ENCODE peak calls at places on chromosomes 6 and 20, in four cellular contexts. Q is body of pancreas, W is thyroid gland, X is GM13977. J is an unnamed sample.

GRCh38 chr6:152206072-152206818 is 398.8 kb downstream of the ESR1 start:
- DNase-seq in Q (peak; percentile 68), W (no peak), X (no peak), J (peak; percentile 9)

GRCh38 chr6:68575765-68576439 is 59.2 kb upstream of the ADGRB3 start:
- DNase-seq in Q (peak; percentile 62), W (peak; percentile 70), X (no peak), J (no peak)

GRCh38 chr20:17667445-17667844 is 14.6 kb downstream of the RRBP1 start:
- DNase-seq in Q (no peak), W (no peak), X (no peak), J (no peak)

GRCh38 chr20:34713194-34713943 is 9.2 kb downstream of the TP53INP2 start:
- DNase-seq in Q (no peak), W (no peak), X (no peak), J (peak; percentile 93)

GRCh38 chr6:52416629-52417151 is 3.5 kb upstream of the EFHC1 start:
- DNase-seq in Q (peak; percentile 21), W (peak; percentile 35), X (peak; percentile 61), J (peak; percentile 80)

GRCh38 chr6:43764767-43765166 is 5.2 kb upstream of the VEGFA start:
- DNase-seq in Q (no peak), W (no peak), X (no peak), J (no peak)

GRCh38 chr6:136783495-136784270 is 8.6 kb downstream of the MAP3K5 start:
- DNase-seq in Q (peak; percentile 27), W (no peak), X (no peak), J (no peak)

GRCh38 chr6:158131926-158132325 is 36.1 kb downstream of the SERAC1 start:
- DNase-seq in Q (no peak), W (no peak), X (peak; percentile 38), J (no peak)

GRCh38 chr20:45909336-45909808 is 2.6 kb downstream of the PLTP start:
- DNase-seq in Q (no peak), W (no peak), X (no peak), J (no peak)

GRCh38 chr20:25077610-25078169 is 4.3 kb downstream of the VSX1 start:
- DNase-seq in Q (no peak), W (no peak), X (peak; percentile 53), J (peak; percentile 33)

GRCh38 chr20:33673115-33673410 is 1.2 kb downstream of the NECAB3 start:
- DNase-seq in Q (no peak), W (no peak), X (no peak), J (no peak)

GRCh38 chr20:35111141-35111888 is 18.7 kb upstream of the TRPC4AP start:
- DNase-seq in Q (no peak), W (no peak), X (no peak), J (peak; percentile 80)

GRCh38 chr20:7505835-7506221 is 434.4 kb downstream of the HAO1 start:
- DNase-seq in Q (no peak), W (no peak), X (no peak), J (no peak)

GRCh38 chr6:52304917-52305316 is 20.4 kb upstream of the MCM3 start:
- DNase-seq in Q (no peak), W (no peak), X (peak; percentile 67), J (peak; percentile 60)

GRCh38 chr6:11275598-11275997 is 43.1 kb upstream of the NEDD9 start:
- DNase-seq in Q (peak; percentile 33), W (no peak), X (peak; percentile 65), J (no peak)

GRCh38 chr6:108598316-108598863 is 37.7 kb downstream of the FOXO3 start:
- DNase-seq in Q (no peak), W (no peak), X (peak; percentile 43), J (peak; percentile 88)

GRCh38 chr20:41304002-41304401 is 13.5 kb downstream of the ZHX3 start:
- DNase-seq in Q (no peak), W (no peak), X (no peak), J (no peak)

GRCh38 chr6:11039040-11039439 is 5.1 kb downstream of the ELOVL2 start:
- DNase-seq in Q (no peak), W (no peak), X (no peak), J (no peak)

GRCh38 chr6:66897576-66897975 is 1190.5 kb upstream of the EYS start:
- DNase-seq in Q (no peak), W (no peak), X (no peak), J (peak; percentile 38)

GRCh38 chr20:11403711-11404110 is 514.0 kb upstream of the BTBD3 start:
- DNase-seq in Q (no peak), W (no peak), X (no peak), J (peak; percentile 28)

GRCh38 chr6:93592417-93592816 is 173.1 kb upstream of the EPHA7 start:
- DNase-seq in Q (no peak), W (no peak), X (no peak), J (no peak)

GRCh38 chr6:157428418-157429202 is 47.6 kb downstream of the ZDHHC14 start:
- DNase-seq in Q (no peak), W (no peak), X (no peak), J (no peak)

GRCh38 chr20:50371878-50372769 is 138.1 kb upstream of the PTPN1 start:
- DNase-seq in Q (no peak), W (no peak), X (no peak), J (no peak)

GRCh38 chr20:50321797-50322480 is 131.3 kb downstream of the CEBPB start:
- DNase-seq in Q (no peak), W (peak; percentile 94), X (no peak), J (peak; percentile 39)

GRCh38 chr20:51195419-51195901 is 172.6 kb upstream of the KCNG1 start:
- DNase-seq in Q (no peak), W (no peak), X (no peak), J (peak; percentile 17)

GRCh38 chr20:24027229-24027628 is 38.6 kb upstream of the GGTLC1 start:
- DNase-seq in Q (peak; percentile 22), W (peak; percentile 31), X (no peak), J (peak; percentile 4)

GRCh38 chr20:63061701-63062100 is 54.9 kb upstream of the BHLHE23 start:
- DNase-seq in Q (no peak), W (no peak), X (no peak), J (no peak)

GRCh38 chr20:51354191-51354768 is 188.2 kb downstream of the NFATC2 start:
- DNase-seq in Q (no peak), W (no peak), X (no peak), J (no peak)

GRCh38 chr20:44083220-44083933 is 103.6 kb downstream of the JPH2 start:
- DNase-seq in Q (no peak), W (no peak), X (no peak), J (peak; percentile 43)

GRCh38 chr6:1477432-1478090 is 88.2 kb downstream of the FOXF2 start:
- DNase-seq in Q (no peak), W (no peak), X (no peak), J (peak; percentile 56)

GRCh38 chr6:11974089-11974488 is 38.0 kb upstream of the HIVEP1 start:
- DNase-seq in Q (no peak), W (no peak), X (no peak), J (peak; percentile 52)

GRCh38 chr6:145490068-145490467 is 245.3 kb downstream of the EPM2A start:
- DNase-seq in Q (no peak), W (no peak), X (no peak), J (no peak)

GRCh38 chr6:45072673-45073072 is 255.5 kb upstream of the RUNX2 start:
- DNase-seq in Q (no peak), W (no peak), X (no peak), J (no peak)

GRCh38 chr6:45069091-45069490 is 259.0 kb upstream of the RUNX2 start:
- DNase-seq in Q (no peak), W (no peak), X (no peak), J (no peak)

GRCh38 chr6:45074423-45074822 is 253.7 kb upstream of the RUNX2 start:
- DNase-seq in Q (no peak), W (no peak), X (no peak), J (peak; percentile 8)

GRCh38 chr6:45073771-45074170 is 254.4 kb upstream of the RUNX2 start:
- DNase-seq in Q (no peak), W (no peak), X (no peak), J (peak; percentile 13)

GRCh38 chr6:45072014-45072413 is 256.1 kb upstream of the RUNX2 start:
- DNase-seq in Q (no peak), W (no peak), X (no peak), J (peak; percentile 45)
- TF ChIP-seq CTCF in Q (no peak), W (no peak), X (no peak), J (no peak)

DNA sequence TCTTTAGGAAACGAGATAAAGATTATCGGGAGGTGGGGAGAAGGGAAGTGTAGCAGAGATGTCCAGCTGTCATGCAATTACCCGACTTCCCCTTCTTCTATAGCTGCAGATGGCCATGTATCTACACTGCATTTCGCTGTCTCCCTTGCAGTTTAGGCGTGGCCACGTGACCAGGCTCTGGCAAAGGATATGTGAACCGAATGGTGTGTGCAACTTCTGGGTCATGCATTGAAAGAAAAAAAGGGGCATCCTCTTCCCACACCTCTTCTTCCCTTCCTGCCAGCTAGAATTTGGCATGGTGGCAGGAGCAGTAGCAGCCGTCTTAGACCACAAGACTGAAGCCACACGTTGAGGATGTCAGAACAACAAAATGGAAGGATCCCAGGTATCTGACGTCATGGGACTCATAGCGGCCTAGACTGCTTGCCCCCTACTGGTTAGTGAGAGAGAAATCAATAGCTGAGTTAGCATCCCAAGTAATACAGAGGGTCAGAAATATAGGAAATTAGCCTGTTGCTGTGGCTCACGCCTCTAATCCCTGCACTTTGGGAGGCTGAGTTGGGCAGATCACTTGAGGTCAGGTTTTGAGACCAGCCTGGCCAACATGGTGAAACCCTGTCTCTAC is 32.8 kb downstream of the TCF15 start:
- DNase-seq in Q (no peak), W (no peak), X (no peak), J (peak; percentile 4)
- TF ChIP-seq CTCF in Q (no peak), W (no peak), X (peak; percentile 11), J (peak; percentile 32)

GRCh38 chr20:49096212-49096730 is 50.2 kb downstream of the CSE1L start:
- DNase-seq in Q (no peak), W (no peak), X (no peak), J (no peak)

GRCh38 chr20:49099011-49099410 is 52.9 kb downstream of the CSE1L start:
- DNase-seq in Q (no peak), W (peak; percentile 64), X (no peak), J (no peak)

GRCh38 chr20:49098136-49098535 is 52.0 kb downstream of the CSE1L start:
- DNase-seq in Q (no peak), W (no peak), X (no peak), J (no peak)

GRCh38 chr20:49100934-49101333 is 54.8 kb downstream of the CSE1L start:
- DNase-seq in Q (no peak), W (no peak), X (no peak), J (no peak)

DNA sequence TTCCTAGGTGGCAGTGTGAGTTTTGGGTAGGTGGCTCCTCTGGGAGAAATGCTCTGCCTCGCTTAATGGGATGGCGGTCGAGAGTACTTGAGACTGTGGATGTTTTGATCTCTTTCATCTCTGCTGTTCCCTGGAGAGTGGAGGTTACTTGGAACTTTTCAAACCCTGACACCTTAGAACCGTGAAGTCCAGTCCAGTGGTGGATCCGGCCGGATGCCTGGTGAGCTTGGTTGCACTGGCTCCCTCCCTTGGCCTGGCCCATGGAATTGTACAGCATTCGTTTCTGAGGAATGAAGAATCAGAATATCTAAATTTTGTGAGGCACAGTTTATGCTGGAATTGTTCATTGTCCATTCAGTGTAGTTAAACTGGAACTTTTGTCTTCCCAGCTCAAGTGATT is 51.0 kb downstream of the CSE1L start:
- DNase-seq in Q (no peak), W (peak; percentile 45), X (no peak), J (no peak)
- TF ChIP-seq CTCF in Q (no peak), W (no peak), X (no peak), J (no peak)

DNA sequence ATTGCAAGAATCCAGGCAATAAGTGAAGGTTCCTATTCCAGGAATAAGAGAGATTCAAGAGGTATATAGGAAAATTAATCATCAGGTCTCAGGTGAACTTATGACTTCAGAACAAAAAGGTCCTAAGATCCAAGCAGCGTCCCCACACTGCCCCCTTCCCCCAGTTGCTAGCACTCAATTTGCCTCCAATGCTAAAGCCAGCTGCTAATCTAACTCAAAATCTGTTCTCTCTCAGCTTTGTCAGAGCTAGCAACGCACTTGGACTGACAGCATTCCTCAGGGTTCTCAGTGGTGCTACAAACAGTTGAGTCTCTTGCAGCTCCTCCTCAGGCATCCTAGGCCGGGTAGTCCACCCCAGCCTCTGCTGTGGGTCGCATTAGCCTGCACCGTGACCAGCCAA is 148.3 kb downstream of the RFX6 start:
- DNase-seq in Q (no peak), W (no peak), X (no peak), J (no peak)
- TF ChIP-seq CTCF in Q (no peak), W (no peak), X (no peak), J (no peak)

J was measured in AG10803.